ENCODE peak calls at places on chromosomes 16 and 17, in six cellular contexts. One of them, this sample, is unnamed.

GRCh38 chr17:61294777-61295176 is 104.9 kb upstream of the TBX2 start:
- DNase-seq in ascending aorta: no peak
- DNase-seq in AG04450: no peak
- DNase-seq in dorsolateral prefrontal cortex: no peak
- DNase-seq in gastrocnemius medialis: no peak
- DNase-seq in heart right ventricle: no peak
- DNase-seq in this sample: no peak

GRCh38 chr17:71392715-71393567 is 727.9 kb upstream of the SOX9 start:
- DNase-seq in gastrocnemius medialis: no peak
- DNase-seq in AG04450: no peak
- DNase-seq in heart right ventricle: no peak
- DNase-seq in ascending aorta: no peak
- DNase-seq in dorsolateral prefrontal cortex: no peak
- DNase-seq in this sample: no peak

GRCh38 chr16:10180771-10181163 is 1.5 kb downstream of the GRIN2A start:
- DNase-seq in AG04450: no peak
- DNase-seq in ascending aorta: no peak
- DNase-seq in dorsolateral prefrontal cortex: peak
- DNase-seq in heart right ventricle: peak
- DNase-seq in gastrocnemius medialis: no peak
- DNase-seq in this sample: no peak

GRCh38 chr16:12413393-12413792 is 390.3 kb downstream of the CPPED1 start:
- DNase-seq in ascending aorta: no peak
- DNase-seq in heart right ventricle: no peak
- DNase-seq in AG04450: no peak
- DNase-seq in dorsolateral prefrontal cortex: no peak
- DNase-seq in gastrocnemius medialis: no peak
- DNase-seq in this sample: no peak

GRCh38 chr16:8863594-8864424 is 5.0 kb downstream of the CARHSP1 start:
- DNase-seq in AG04450: no peak
- DNase-seq in heart right ventricle: peak
- DNase-seq in dorsolateral prefrontal cortex: peak
- DNase-seq in gastrocnemius medialis: no peak
- DNase-seq in ascending aorta: no peak
- DNase-seq in this sample: no peak

GRCh38 chr16:48445782-48446533 is 60.7 kb upstream of the SIAH1 start:
- DNase-seq in AG04450: no peak
- DNase-seq in dorsolateral prefrontal cortex: no peak
- DNase-seq in ascending aorta: no peak
- DNase-seq in heart right ventricle: no peak
- DNase-seq in gastrocnemius medialis: no peak
- DNase-seq in this sample: no peak

GRCh38 chr16:81517630-81518438 is 73.2 kb downstream of the CMIP start:
- DNase-seq in dorsolateral prefrontal cortex: no peak
- DNase-seq in AG04450: no peak
- DNase-seq in ascending aorta: no peak
- DNase-seq in heart right ventricle: no peak
- DNase-seq in gastrocnemius medialis: no peak
- DNase-seq in this sample: no peak

GRCh38 chr16:14193316-14193871 is 122.3 kb downstream of the MRTFB start:
- DNase-seq in heart right ventricle: no peak
- DNase-seq in AG04450: no peak
- DNase-seq in gastrocnemius medialis: no peak
- DNase-seq in dorsolateral prefrontal cortex: no peak
- DNase-seq in ascending aorta: no peak
- DNase-seq in this sample: no peak

GRCh38 chr16:88466949-88467348 is 13.9 kb downstream of the ZFPM1 start:
- DNase-seq in gastrocnemius medialis: no peak
- DNase-seq in dorsolateral prefrontal cortex: no peak
- DNase-seq in AG04450: no peak
- DNase-seq in ascending aorta: no peak
- DNase-seq in heart right ventricle: no peak
- DNase-seq in this sample: no peak

GRCh38 chr16:22206847-22207714 is 1.0 kb downstream of the EEF2K start:
- DNase-seq in dorsolateral prefrontal cortex: peak
- DNase-seq in ascending aorta: peak
- DNase-seq in gastrocnemius medialis: peak
- DNase-seq in AG04450: no peak
- DNase-seq in heart right ventricle: peak
- DNase-seq in this sample: no peak

GRCh38 chr16:54430491-54431030 is 144.0 kb upstream of the IRX3 start:
- DNase-seq in AG04450: no peak
- DNase-seq in heart right ventricle: no peak
- DNase-seq in dorsolateral prefrontal cortex: no peak
- DNase-seq in ascending aorta: no peak
- DNase-seq in gastrocnemius medialis: no peak
- DNase-seq in this sample: no peak

GRCh38 chr17:80986816-80987480 is 4.7 kb upstream of the CHMP6 start:
- DNase-seq in gastrocnemius medialis: no peak
- DNase-seq in AG04450: no peak
- DNase-seq in dorsolateral prefrontal cortex: no peak
- DNase-seq in ascending aorta: no peak
- DNase-seq in heart right ventricle: peak
- DNase-seq in this sample: peak

GRCh38 chr16:30458561-30459394 is 13.1 kb upstream of the SEPHS2 start:
- DNase-seq in heart right ventricle: peak
- DNase-seq in ascending aorta: no peak
- DNase-seq in AG04450: no peak
- DNase-seq in gastrocnemius medialis: no peak
- DNase-seq in dorsolateral prefrontal cortex: no peak
- DNase-seq in this sample: peak

GRCh38 chr17:35715416-35715815 is 16.0 kb upstream of the RASL10B start:
- DNase-seq in gastrocnemius medialis: no peak
- DNase-seq in dorsolateral prefrontal cortex: no peak
- DNase-seq in AG04450: no peak
- DNase-seq in ascending aorta: no peak
- DNase-seq in heart right ventricle: no peak
- DNase-seq in this sample: no peak

GRCh38 chr16:1771864-1772361 is 570 bp upstream of the NME3 start:
- DNase-seq in ascending aorta: no peak
- DNase-seq in heart right ventricle: no peak
- DNase-seq in dorsolateral prefrontal cortex: no peak
- DNase-seq in gastrocnemius medialis: no peak
- DNase-seq in AG04450: no peak
- DNase-seq in this sample: peak

GRCh38 chr17:72273301-72274056 is 152.7 kb downstream of the SOX9 start:
- DNase-seq in gastrocnemius medialis: no peak
- DNase-seq in ascending aorta: no peak
- DNase-seq in heart right ventricle: no peak
- DNase-seq in dorsolateral prefrontal cortex: no peak
- DNase-seq in AG04450: no peak
- DNase-seq in this sample: no peak

GRCh38 chr17:69763503-69763902 is 311.5 kb upstream of the KCNJ16 start:
- DNase-seq in AG04450: no peak
- DNase-seq in gastrocnemius medialis: no peak
- DNase-seq in heart right ventricle: no peak
- DNase-seq in ascending aorta: no peak
- DNase-seq in dorsolateral prefrontal cortex: no peak
- DNase-seq in this sample: no peak

GRCh38 chr16:48556913-48557351 is 53.0 kb downstream of the N4BP1 start:
- DNase-seq in AG04450: peak
- DNase-seq in dorsolateral prefrontal cortex: no peak
- DNase-seq in gastrocnemius medialis: no peak
- DNase-seq in heart right ventricle: no peak
- DNase-seq in ascending aorta: no peak
- DNase-seq in this sample: no peak

GRCh38 chr16:12685806-12686205 is 117.9 kb downstream of the CPPED1 start:
- DNase-seq in AG04450: no peak
- DNase-seq in heart right ventricle: no peak
- DNase-seq in dorsolateral prefrontal cortex: no peak
- DNase-seq in gastrocnemius medialis: no peak
- DNase-seq in ascending aorta: no peak
- DNase-seq in this sample: no peak

GRCh38 chr16:31200821-31201510 is 1.6 kb downstream of the PYCARD start:
- DNase-seq in gastrocnemius medialis: no peak
- DNase-seq in ascending aorta: no peak
- DNase-seq in AG04450: no peak
- DNase-seq in dorsolateral prefrontal cortex: no peak
- DNase-seq in heart right ventricle: no peak
- DNase-seq in this sample: peak

GRCh38 chr17:82049521-82049971 is 2.1 kb downstream of the RFNG start:
- DNase-seq in heart right ventricle: peak
- DNase-seq in gastrocnemius medialis: no peak
- DNase-seq in ascending aorta: no peak
- DNase-seq in AG04450: no peak
- DNase-seq in dorsolateral prefrontal cortex: no peak
- DNase-seq in this sample: no peak

GRCh38 chr17:80192268-80192667 is 22.4 kb downstream of the CARD14 start:
- DNase-seq in AG04450: no peak
- DNase-seq in ascending aorta: no peak
- DNase-seq in heart right ventricle: no peak
- DNase-seq in gastrocnemius medialis: no peak
- DNase-seq in dorsolateral prefrontal cortex: peak
- DNase-seq in this sample: no peak

GRCh38 chr17:385195-385835 is 32.7 kb upstream of the RPH3AL start:
- DNase-seq in dorsolateral prefrontal cortex: no peak
- DNase-seq in ascending aorta: no peak
- DNase-seq in gastrocnemius medialis: no peak
- DNase-seq in heart right ventricle: peak
- DNase-seq in AG04450: no peak
- DNase-seq in this sample: no peak

GRCh38 chr17:80725532-80725931 is 180.9 kb downstream of the RPTOR start:
- DNase-seq in dorsolateral prefrontal cortex: no peak
- DNase-seq in heart right ventricle: no peak
- DNase-seq in ascending aorta: no peak
- DNase-seq in gastrocnemius medialis: no peak
- DNase-seq in AG04450: no peak
- DNase-seq in this sample: no peak

GRCh38 chr17:45267436-45268055 is 5.7 kb upstream of the SPATA32 start:
- DNase-seq in AG04450: no peak
- DNase-seq in gastrocnemius medialis: no peak
- DNase-seq in dorsolateral prefrontal cortex: no peak
- DNase-seq in heart right ventricle: no peak
- DNase-seq in ascending aorta: no peak
- DNase-seq in this sample: no peak

GRCh38 chr16:30407794-30408534 is 558 bp downstream of the ZNF771 start:
- DNase-seq in ascending aorta: no peak
- DNase-seq in heart right ventricle: no peak
- DNase-seq in dorsolateral prefrontal cortex: no peak
- DNase-seq in gastrocnemius medialis: no peak
- DNase-seq in AG04450: no peak
- DNase-seq in this sample: no peak

GRCh38 chr17:42247734-42248133 is 28.5 kb downstream of the STAT5B start:
- DNase-seq in gastrocnemius medialis: no peak
- DNase-seq in ascending aorta: no peak
- DNase-seq in AG04450: peak
- DNase-seq in heart right ventricle: no peak
- DNase-seq in dorsolateral prefrontal cortex: no peak
- DNase-seq in this sample: peak

DNA sequence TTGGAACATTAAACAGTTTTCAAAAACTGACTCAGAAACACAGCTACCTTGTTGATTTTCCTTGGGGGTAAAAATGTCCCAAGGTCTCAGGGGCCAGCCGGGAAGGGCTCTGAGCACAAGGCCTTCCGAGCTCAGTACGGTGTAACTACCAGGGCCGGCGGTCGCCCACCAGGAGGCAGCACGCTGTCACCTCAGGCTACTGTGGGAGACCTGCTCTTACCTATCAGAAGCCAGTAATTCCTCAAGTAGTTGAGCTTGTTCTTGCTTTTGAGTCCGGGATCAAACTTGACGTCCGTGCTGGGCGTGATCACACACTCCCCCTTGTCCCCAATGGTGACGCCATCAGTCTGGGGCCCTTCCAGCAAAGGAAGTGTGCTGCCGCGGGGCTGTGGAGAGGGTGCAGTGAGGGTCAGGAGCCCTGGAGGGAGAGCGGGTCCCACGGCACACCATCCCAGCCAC is 43.4 kb upstream of the ICAM2 start:
- DNase-seq in heart right ventricle: peak
- DNase-seq in ascending aorta: no peak
- DNase-seq in dorsolateral prefrontal cortex: no peak
- DNase-seq in AG04450: no peak
- DNase-seq in gastrocnemius medialis: no peak
- DNase-seq in this sample: peak
- H3K27ac ChIP-seq in heart right ventricle: no peak
- H3K27ac ChIP-seq in ascending aorta: no peak
- H3K27ac ChIP-seq in dorsolateral prefrontal cortex: no peak
- H3K27ac ChIP-seq in AG04450: no peak
- H3K27ac ChIP-seq in gastrocnemius medialis: no peak
- H3K27ac ChIP-seq in this sample: peak

DNA sequence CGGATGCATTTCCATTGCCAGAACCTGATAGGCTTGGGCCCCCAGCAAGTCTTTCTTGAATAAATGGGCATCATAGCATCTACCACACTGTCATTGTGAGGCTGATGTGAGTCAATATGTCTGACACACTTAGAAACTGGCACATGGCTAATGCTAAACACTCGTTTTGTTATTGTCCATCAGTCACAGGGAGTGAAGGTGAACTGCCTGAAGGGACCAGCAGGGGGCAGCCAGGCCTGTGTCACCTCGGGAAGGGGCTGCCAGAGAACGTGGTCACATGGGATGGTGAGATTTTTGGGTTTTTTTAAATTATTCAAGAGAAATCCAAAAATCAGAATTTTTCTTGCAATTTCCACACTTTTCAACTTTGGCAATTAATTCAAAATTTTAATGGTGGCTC is 831 bp upstream of the RCVRN start:
- DNase-seq in heart right ventricle: peak
- DNase-seq in dorsolateral prefrontal cortex: peak
- DNase-seq in AG04450: no peak
- DNase-seq in gastrocnemius medialis: no peak
- DNase-seq in ascending aorta: no peak
- DNase-seq in this sample: no peak
- TF ChIP-seq CTCF in heart right ventricle: peak
- TF ChIP-seq CTCF in dorsolateral prefrontal cortex: peak
- TF ChIP-seq CTCF in AG04450: peak
- TF ChIP-seq CTCF in gastrocnemius medialis: no peak
- TF ChIP-seq CTCF in ascending aorta: no peak
- TF ChIP-seq CTCF in this sample: peak

DNA sequence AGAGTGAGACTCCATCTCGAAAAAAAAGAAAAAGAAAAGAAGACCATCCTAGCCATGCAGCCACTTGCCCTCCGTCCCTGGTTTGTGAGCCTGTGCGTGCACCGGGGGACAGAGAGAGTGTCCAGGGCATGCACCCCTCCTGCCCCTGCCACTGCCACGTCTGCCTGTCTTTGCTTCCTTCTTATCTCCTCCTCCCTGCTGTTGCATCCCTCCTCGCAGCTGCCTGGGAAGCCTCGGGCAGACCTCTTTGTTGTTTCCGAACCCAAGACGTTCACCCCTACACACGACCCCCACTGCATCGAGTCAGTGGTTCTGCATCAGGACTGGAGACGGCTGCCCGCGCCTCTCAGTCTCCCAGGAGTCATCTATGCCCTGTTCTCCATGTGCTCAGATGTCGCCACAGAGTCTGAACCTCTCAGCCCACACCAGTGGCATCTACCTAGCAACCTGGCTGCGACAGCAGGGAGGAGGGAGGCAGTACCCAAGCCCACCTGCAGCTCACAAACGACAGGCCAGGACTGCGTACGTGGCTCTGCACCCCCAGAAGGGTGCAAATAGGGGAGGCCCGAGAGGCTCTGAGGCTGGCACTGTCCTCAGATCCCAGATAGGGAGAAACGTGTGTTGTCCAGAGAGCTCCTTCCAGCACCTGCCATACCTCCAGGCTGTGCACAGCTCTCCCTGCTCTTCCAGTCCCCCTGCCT is 5.2 kb downstream of the TIMP2 start:
- DNase-seq in AG04450: no peak
- DNase-seq in dorsolateral prefrontal cortex: no peak
- DNase-seq in gastrocnemius medialis: no peak
- DNase-seq in ascending aorta: no peak
- DNase-seq in heart right ventricle: no peak
- DNase-seq in this sample: no peak
- H3K27ac ChIP-seq in AG04450: peak
- H3K27ac ChIP-seq in dorsolateral prefrontal cortex: no peak
- H3K27ac ChIP-seq in gastrocnemius medialis: no peak
- H3K27ac ChIP-seq in ascending aorta: no peak
- H3K27ac ChIP-seq in heart right ventricle: no peak
- H3K27ac ChIP-seq in this sample: no peak

GRCh38 chr17:73710095-73710592 is 65.9 kb upstream of the SDK2 start:
- DNase-seq in AG04450: peak
- DNase-seq in ascending aorta: peak
- DNase-seq in heart right ventricle: peak
- DNase-seq in gastrocnemius medialis: peak
- DNase-seq in dorsolateral prefrontal cortex: peak
- DNase-seq in this sample: peak
- TF ChIP-seq CTCF in AG04450: peak
- TF ChIP-seq CTCF in ascending aorta: peak
- TF ChIP-seq CTCF in heart right ventricle: peak
- TF ChIP-seq CTCF in gastrocnemius medialis: peak
- TF ChIP-seq CTCF in dorsolateral prefrontal cortex: peak
- TF ChIP-seq CTCF in this sample: peak